ENCODE peak calls at places on chromosomes 3 and 15, in four cellular contexts. I, V, W and U are unnamed samples. For H3K27me3, the result is how much of the 10 kb centered on the place peaks cover.

GRCh38 chr3:118478706-118479276 is 555.9 kb downstream of the IGSF11 start:
- DNase-seq in V (no peak), W (no peak), I (no peak), U (peak)

GRCh38 chr3:37855363-37855970 is 6.2 kb upstream of the CTDSPL start:
- DNase-seq in I (peak), W (peak), V (peak), U (peak)

GRCh38 chr3:166446986-166447385 is 609.8 kb upstream of the BCHE start:
- DNase-seq in I (no peak), W (no peak), V (no peak), U (no peak)

GRCh38 chr3:11711826-11712225 is 68.1 kb upstream of the VGLL4 start:
- DNase-seq in I (no peak), W (no peak), V (no peak), U (no peak)

GRCh38 chr3:13200951-13201350 is 127.7 kb upstream of the IQSEC1 start:
- DNase-seq in I (no peak), W (peak), V (peak), U (peak)

GRCh38 chr15:39025881-39026280 is 461.3 kb upstream of the RASGRP1 start:
- DNase-seq in W (no peak), I (no peak), V (no peak), U (no peak)

GRCh38 chr3:141431411-141432378 is 55.1 kb upstream of the RASA2 start:
- DNase-seq in I (no peak), W (peak), V (no peak), U (no peak)

GRCh38 chr3:148128136-148128535 is 569.6 kb upstream of the AGTR1 start:
- DNase-seq in W (no peak), V (no peak), I (no peak), U (peak)

GRCh38 chr15:67834249-67834592 is 5.6 kb downstream of the RNU6-1 start:
- DNase-seq in V (no peak), W (no peak), I (no peak), U (peak)

GRCh38 chr15:67834593-67835348 is 5.1 kb downstream of the RNU6-1 start:
- DNase-seq in V (no peak), I (no peak), W (no peak), U (peak)

GRCh38 chr15:67832965-67833503 is 6.8 kb downstream of the RNU6-1 start:
- DNase-seq in I (no peak), W (no peak), V (no peak), U (peak)

GRCh38 chr15:67832031-67832551 is 6.8 kb downstream of the SKOR1 start:
- DNase-seq in I (no peak), W (no peak), V (no peak), U (peak)

DNA sequence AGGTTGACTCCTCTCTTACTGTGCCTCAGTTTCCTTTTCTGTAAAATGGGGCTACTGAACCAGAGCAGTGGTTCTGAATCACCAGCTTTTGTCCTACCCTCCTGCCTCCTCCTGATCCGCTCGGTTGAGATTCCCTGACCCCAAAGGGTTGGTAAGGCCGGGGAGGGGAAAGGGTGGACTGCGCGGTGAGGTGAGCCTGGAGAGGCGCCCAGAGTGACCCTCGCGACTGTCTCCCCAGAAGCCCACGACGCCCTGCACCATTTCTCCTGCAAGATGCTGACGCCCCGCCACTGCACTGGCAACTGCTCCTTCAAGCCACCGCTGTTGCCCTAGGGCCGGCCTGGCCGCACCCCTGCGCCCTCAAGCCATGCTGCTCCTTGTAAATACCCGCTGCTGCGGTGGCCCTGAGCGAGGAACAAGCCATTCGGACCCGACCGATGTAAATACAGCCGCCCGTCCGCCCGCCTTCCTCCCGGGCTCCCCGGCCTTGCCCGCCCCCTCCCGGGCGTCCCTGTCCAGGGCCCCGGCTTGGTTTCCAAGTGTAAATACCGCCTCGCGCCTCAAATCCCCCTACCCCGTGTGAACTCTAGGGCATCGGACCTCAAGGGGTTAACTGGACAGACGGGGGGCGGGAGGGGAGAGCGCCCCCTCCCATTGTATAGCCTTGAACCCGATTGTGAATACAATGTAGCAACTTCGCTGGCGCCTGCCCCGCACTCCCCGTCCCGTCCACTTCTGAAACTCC is 6.2 kb downstream of the RNU6-1 start:
- DNase-seq in W (peak), I (no peak), V (peak), U (peak)
- TF ChIP-seq JUNB in W (no peak), I (no peak), V (no peak), U (no peak)

GRCh38 chr15:101491739-101492640 is 2.5 kb upstream of the PCSK6 start:
- DNase-seq in I (no peak), V (no peak), W (no peak), U (no peak)
- H3K27me3 ChIP-seq in I (under half), V (under half), W (under half), U (under half)

DNA sequence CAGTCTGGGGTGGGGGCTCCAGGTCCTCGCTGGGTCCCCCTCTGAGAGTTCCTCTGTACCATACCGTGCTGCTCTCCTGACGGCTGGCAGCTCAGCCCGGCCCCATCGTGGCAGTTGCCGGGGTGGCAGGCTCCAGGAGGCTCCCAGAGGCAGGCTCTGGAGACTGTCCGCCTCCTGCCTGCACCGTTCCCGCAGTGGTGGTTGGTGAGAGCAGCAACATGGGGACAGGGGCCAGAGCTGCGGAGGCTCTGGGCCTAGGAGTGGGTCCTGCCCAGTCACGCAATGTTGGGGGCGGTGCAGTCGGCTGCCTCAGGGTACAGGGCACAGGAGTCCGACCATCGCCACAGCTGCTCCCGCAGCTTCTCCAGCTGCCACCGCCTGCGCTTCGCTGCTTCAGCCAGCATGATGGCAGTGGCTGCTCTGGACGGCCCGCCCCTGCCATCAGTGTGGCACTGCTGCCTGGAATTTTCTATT is 492.7 kb downstream of the AGBL1 start:
- DNase-seq in W (no peak), I (no peak), V (no peak), U (no peak)
- TF ChIP-seq JUNB in W (no peak), I (no peak), V (no peak), U (no peak)

GRCh38 chr15:45594835-45595530 is 7.8 kb downstream of the BLOC1S6 start:
- DNase-seq in V (no peak), W (no peak), I (no peak), U (no peak)
- H3K27me3 ChIP-seq in V (under half), W (under half), I (under half), U (under half)

DNA sequence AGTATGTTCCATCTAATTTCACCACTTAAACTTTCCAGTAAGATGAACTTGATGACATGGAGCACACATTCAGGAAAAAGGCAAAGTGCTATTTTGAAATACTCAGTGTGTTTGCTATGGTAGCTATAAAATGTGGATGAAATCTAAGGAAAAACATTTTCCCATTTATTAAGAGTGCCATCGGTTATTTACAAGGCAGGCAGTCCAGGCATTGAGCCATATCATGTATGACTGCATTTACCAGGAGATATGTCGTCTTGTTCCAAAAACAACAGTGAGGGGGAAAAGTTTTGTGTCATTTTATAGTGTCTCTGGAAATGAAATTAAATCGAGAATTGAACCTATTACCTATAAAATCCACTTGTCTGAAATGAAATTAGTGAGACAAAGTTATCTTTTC is 13.7 kb downstream of the ANXA2 start:
- DNase-seq in W (no peak), I (no peak), V (no peak), U (no peak)
- TF ChIP-seq JUNB in W (no peak), I (no peak), V (no peak), U (no peak)

GRCh38 chr3:187521546-187521945 is 148.6 kb downstream of the SST start:
- DNase-seq in W (no peak), V (no peak), I (no peak), U (no peak)
- H3K27me3 ChIP-seq in W (under half), V (under half), I (under half), U (under half)